ENCODE peak calls at places on chromosomes 6 and 20, in ten cellular contexts. N, Z, A, C, F, T, H, G, Y and P are unnamed samples.

GRCh38 chr6:112639436-112639835 is 292.3 kb downstream of the RFPL4B start:
- DNase-seq in Z (peak), A (no peak), H (no peak), N (no peak), Y (no peak), G (peak), F (no peak), T (no peak), C (peak), P (peak)

GRCh38 chr6:157534991-157535353 is 154.0 kb downstream of the ZDHHC14 start:
- DNase-seq in T (no peak), Y (no peak), A (no peak), Z (no peak), C (no peak), N (no peak), G (no peak), H (no peak), F (no peak), P (no peak)

GRCh38 chr20:61980647-61981583 is 84.8 kb downstream of the TAF4 start:
- DNase-seq in Z (peak), F (no peak), C (peak), Y (peak), H (no peak), G (no peak), T (no peak), A (no peak), N (no peak), P (peak)

GRCh38 chr20:40646321-40647212 is 42.5 kb downstream of the MAFB start:
- DNase-seq in Y (no peak), T (no peak), C (no peak), Z (no peak), N (no peak), A (no peak), G (no peak), H (no peak), F (no peak), P (no peak)

GRCh38 chr6:4209201-4209600 is 73.8 kb upstream of the ECI2 start:
- DNase-seq in F (no peak), C (no peak), G (no peak), Y (no peak), H (no peak), Z (no peak), T (no peak), A (no peak), N (no peak), P (no peak)

GRCh38 chr6:91082311-91082803 is 495.5 kb upstream of the MAP3K7 start:
- DNase-seq in Z (no peak), A (no peak), C (no peak), H (no peak), G (peak), F (no peak), Y (no peak), T (no peak), N (no peak), P (peak)

GRCh38 chr20:49781676-49782075 is 31.0 kb upstream of the SLC9A8 start:
- DNase-seq in F (no peak), N (no peak), Z (no peak), C (no peak), A (no peak), T (no peak), H (no peak), G (no peak), Y (no peak), P (no peak)

GRCh38 chr20:1423625-1424106 is 30.8 kb upstream of the FKBP1A start:
- DNase-seq in N (peak), Y (peak), H (no peak), C (no peak), F (peak), A (peak), T (no peak), Z (peak), G (peak), P (peak)

GRCh38 chr6:111736005-111736607 is 130.4 kb upstream of the TRAF3IP2 start:
- DNase-seq in G (peak), A (no peak), T (no peak), Z (no peak), H (no peak), Y (no peak), F (no peak), C (no peak), N (no peak), P (peak)

GRCh38 chr20:51388227-51388626 is 154.3 kb downstream of the NFATC2 start:
- DNase-seq in F (no peak), Z (peak), T (no peak), Y (no peak), A (no peak), H (no peak), C (peak), G (peak), N (no peak), P (peak)